ENCODE peak calls at places on chromosomes 2 and 18, in seven cellular contexts. J is HFF-Myc, Q is OCI-LY7, V is prostate gland, T is NB4, U is WERI-Rb-1, F is PC-9. M is an unnamed sample.

GRCh38 chr2:225328192-225328591 is 71.3 kb upstream of the NYAP2 start:
- DNase-seq in J (no peak), Q (no peak), V (no peak), T (no peak), U (no peak), F (peak), M (no peak)

GRCh38 chr2:230160112-230160660 is 59.6 kb downstream of the SP110 start:
- DNase-seq in J (no peak), Q (peak), V (no peak), T (peak), U (peak), F (peak), M (peak)

GRCh38 chr2:20452551-20452950 is 5.7 kb downstream of the RHOB start:
- DNase-seq in J (no peak), Q (no peak), V (no peak), T (no peak), U (peak), F (no peak), M (no peak)

GRCh38 chr18:58866261-58867232 is 1.9 kb downstream of the ZNF532 start:
- DNase-seq in J (no peak), Q (no peak), V (no peak), T (no peak), U (no peak), F (no peak), M (no peak)

GRCh38 chr2:29228276-29228675 is 113.1 kb downstream of the CLIP4 start:
- DNase-seq in J (no peak), Q (no peak), V (no peak), T (no peak), U (peak), F (no peak), M (no peak)

GRCh38 chr2:97701851-97702465 is 11.4 kb upstream of the ZAP70 start:
- DNase-seq in J (no peak), Q (no peak), V (no peak), T (peak), U (no peak), F (no peak), M (no peak)

GRCh38 chr2:190090148-190090547 is 27.6 kb upstream of the MSTN start:
- DNase-seq in J (no peak), Q (no peak), V (no peak), T (no peak), U (no peak), F (no peak), M (no peak)

GRCh38 chr2:72378737-72379346 is 231.2 kb upstream of the CYP26B1 start:
- DNase-seq in J (no peak), Q (no peak), V (no peak), T (no peak), U (no peak), F (no peak), M (no peak)

GRCh38 chr2:46331099-46331766 is 34.0 kb downstream of the EPAS1 start:
- DNase-seq in J (peak), Q (no peak), V (no peak), T (no peak), U (no peak), F (no peak), M (no peak)

GRCh38 chr2:218814540-218815243 is 16.9 kb downstream of the PRKAG3 start:
- DNase-seq in J (no peak), Q (no peak), V (no peak), T (no peak), U (no peak), F (no peak), M (no peak)

GRCh38 chr2:11996618-11997017 is 250.2 kb downstream of the LPIN1 start:
- DNase-seq in J (peak), Q (no peak), V (no peak), T (no peak), U (no peak), F (no peak), M (no peak)

GRCh38 chr2:55771612-55772011 is 78.0 kb upstream of the PNPT1 start:
- DNase-seq in J (no peak), Q (no peak), V (no peak), T (peak), U (no peak), F (no peak), M (no peak)

GRCh38 chr2:129297430-129297829 is 682.0 kb upstream of the RAB6C start:
- DNase-seq in J (no peak), Q (no peak), V (no peak), T (peak), U (no peak), F (no peak), M (no peak)

GRCh38 chr2:23452397-23452796 is 67.4 kb downstream of the KLHL29 start:
- DNase-seq in J (no peak), Q (no peak), V (no peak), T (no peak), U (no peak), F (no peak), M (no peak)

GRCh38 chr2:23453936-23454460 is 69.0 kb downstream of the KLHL29 start:
- DNase-seq in J (no peak), Q (no peak), V (no peak), T (peak), U (peak), F (no peak), M (no peak)

GRCh38 chr2:23449831-23450331 is 64.9 kb downstream of the KLHL29 start:
- DNase-seq in J (no peak), Q (no peak), V (no peak), T (no peak), U (no peak), F (no peak), M (no peak)

GRCh38 chr2:23454501-23455120 is 69.6 kb downstream of the KLHL29 start:
- DNase-seq in J (no peak), Q (no peak), V (no peak), T (peak), U (no peak), F (no peak), M (no peak)

DNA sequence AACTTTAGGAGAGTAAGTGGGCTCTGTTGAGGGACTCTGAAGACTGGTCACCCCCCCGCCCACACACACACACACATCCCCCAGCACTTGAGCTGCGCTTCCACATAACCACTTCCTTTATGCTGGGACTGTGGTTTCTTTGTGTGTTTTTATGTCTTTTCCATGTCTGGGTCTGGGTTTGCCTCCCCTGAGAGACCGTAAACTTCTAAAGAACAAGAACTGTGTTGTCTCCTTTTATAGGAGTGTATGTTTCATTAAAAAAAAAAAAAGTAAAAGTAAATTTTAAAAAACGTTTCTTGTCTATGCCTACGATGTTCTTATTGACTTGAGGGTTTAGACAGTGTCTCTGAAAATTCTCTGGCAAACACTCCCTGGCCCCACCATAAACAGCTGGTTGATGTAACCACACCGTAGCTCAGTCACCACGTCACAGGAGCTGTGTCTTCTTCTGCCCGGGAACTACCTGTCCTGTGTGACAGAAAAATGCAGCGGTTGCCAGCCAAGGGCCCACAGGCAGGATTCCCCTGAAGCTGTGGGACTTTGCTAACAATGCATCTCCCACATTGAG is 68.0 kb downstream of the KLHL29 start:
- DNase-seq in J (no peak), Q (no peak), V (peak), T (peak), U (no peak), F (no peak), M (no peak)
- H3K4me3 ChIP-seq in J (no peak), Q (no peak), V (no peak), T (no peak), U (no peak), F (no peak), M (no peak)

GRCh38 chr18:6412933-6413472 is 1.7 kb downstream of the L3MBTL4 start:
- DNase-seq in J (no peak), Q (no peak), V (no peak), T (no peak), U (no peak), F (no peak), M (no peak)

GRCh38 chr18:6414723-6415362 is at the start of gene L3MBTL4:
- DNase-seq in J (no peak), Q (no peak), V (peak), T (no peak), U (no peak), F (no peak), M (no peak)

GRCh38 chr18:6414118-6414722 is 491 bp downstream of the L3MBTL4 start:
- DNase-seq in J (no peak), Q (no peak), V (peak), T (no peak), U (no peak), F (no peak), M (no peak)

GRCh38 chr18:6411367-6411766 is 3.3 kb downstream of the L3MBTL4 start:
- DNase-seq in J (no peak), Q (no peak), V (no peak), T (no peak), U (no peak), F (no peak), M (no peak)

GRCh38 chr18:6413554-6414117 is 1.1 kb downstream of the L3MBTL4 start:
- DNase-seq in J (no peak), Q (no peak), V (no peak), T (no peak), U (no peak), F (no peak), M (no peak)
- H3K4me3 ChIP-seq in J (no peak), Q (no peak), V (peak), T (no peak), U (no peak), F (no peak), M (peak)

GRCh38 chr2:159410276-159410675 is 123.8 kb upstream of the WDSUB1 start:
- DNase-seq in J (no peak), Q (no peak), V (no peak), T (no peak), U (no peak), F (no peak), M (no peak)

GRCh38 chr2:159409116-159409800 is 122.8 kb upstream of the WDSUB1 start:
- DNase-seq in J (no peak), Q (no peak), V (no peak), T (no peak), U (no peak), F (no peak), M (no peak)

GRCh38 chr2:159411460-159411859 is 125.0 kb upstream of the WDSUB1 start:
- DNase-seq in J (no peak), Q (no peak), V (no peak), T (no peak), U (no peak), F (no peak), M (no peak)
- H3K4me3 ChIP-seq in J (no peak), Q (no peak), V (no peak), T (no peak), U (no peak), F (no peak), M (no peak)

GRCh38 chr2:239531456-239532304 is 130.9 kb upstream of the HDAC4 start:
- DNase-seq in J (no peak), Q (no peak), V (no peak), T (no peak), U (no peak), F (no peak), M (no peak)

GRCh38 chr2:239532859-239533258 is 132.0 kb upstream of the HDAC4 start:
- DNase-seq in J (no peak), Q (no peak), V (no peak), T (no peak), U (no peak), F (no peak), M (no peak)

GRCh38 chr2:239530749-239531316 is 130.0 kb upstream of the HDAC4 start:
- DNase-seq in J (no peak), Q (no peak), V (no peak), T (no peak), U (no peak), F (no peak), M (no peak)

GRCh38 chr2:239533917-239534316 is 133.1 kb upstream of the HDAC4 start:
- DNase-seq in J (no peak), Q (no peak), V (no peak), T (no peak), U (no peak), F (no peak), M (no peak)

DNA sequence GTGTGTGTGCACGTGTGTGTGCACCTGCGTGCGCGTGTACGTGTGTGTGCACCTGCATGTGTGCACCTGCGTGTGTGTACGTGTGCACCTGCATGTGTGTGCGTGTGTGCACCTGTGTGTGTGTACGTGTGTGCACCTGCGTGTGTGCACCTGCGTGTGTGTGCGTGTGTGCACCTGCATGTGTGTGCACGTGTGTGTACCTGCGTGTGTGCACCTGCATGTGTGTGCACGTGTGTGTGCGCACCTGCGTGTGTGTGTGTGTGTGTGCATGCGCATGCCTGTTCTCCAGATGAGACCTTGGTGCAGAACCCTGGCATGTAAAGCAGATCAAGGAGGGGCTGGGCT is 131.5 kb upstream of the HDAC4 start:
- DNase-seq in J (no peak), Q (no peak), V (no peak), T (no peak), U (no peak), F (no peak), M (no peak)
- H3K4me3 ChIP-seq in J (no peak), Q (no peak), V (no peak), T (no peak), U (no peak), F (no peak), M (no peak)

GRCh38 chr18:35974181-35974580 is 1.7 kb downstream of the RMP24 start:
- DNase-seq in J (no peak), Q (no peak), V (no peak), T (no peak), U (no peak), F (no peak), M (no peak)
- H3K4me3 ChIP-seq in J (peak), Q (no peak), V (no peak), T (peak), U (no peak), F (no peak), M (no peak)

DNA sequence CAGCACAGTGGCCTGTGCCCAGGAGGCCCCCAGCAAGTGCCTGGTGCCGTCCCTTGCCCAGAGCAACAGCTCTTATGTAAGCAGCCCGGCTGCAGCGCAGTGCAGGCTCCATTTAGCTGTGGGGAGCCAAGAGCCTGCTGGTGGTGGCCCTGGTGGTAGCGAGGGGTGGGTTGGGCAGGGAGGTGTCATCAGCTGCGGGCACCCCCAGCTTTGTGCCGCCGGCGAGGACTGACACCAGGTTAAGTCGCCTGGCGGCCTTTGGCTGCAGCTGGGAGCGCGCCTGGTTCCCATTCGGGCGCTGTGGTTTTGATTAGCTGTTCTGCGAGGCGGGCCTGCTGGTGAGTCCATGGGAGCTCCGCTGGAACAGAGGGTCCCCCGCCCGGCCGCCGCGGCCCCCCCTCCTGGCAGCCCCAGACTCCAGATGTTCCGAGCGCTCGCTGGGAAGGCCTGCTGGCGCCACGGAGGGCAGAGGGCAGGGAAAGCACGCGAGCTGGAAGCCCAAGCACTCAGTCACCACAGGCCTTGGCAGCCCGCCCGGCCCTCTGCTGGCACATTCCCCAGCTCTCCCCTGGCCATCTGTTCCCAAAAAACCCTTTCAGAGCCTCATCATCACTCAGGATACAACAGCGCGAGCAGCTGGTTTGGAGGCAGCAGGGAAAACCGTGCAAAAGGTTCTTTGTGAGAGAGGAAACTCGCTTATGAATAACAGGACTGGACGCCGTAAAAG is 18.4 kb downstream of the ATOH8 start:
- DNase-seq in J (peak), Q (no peak), V (peak), T (no peak), U (peak), F (peak), M (no peak)
- H3K4me3 ChIP-seq in J (peak), Q (no peak), V (no peak), T (no peak), U (no peak), F (peak), M (no peak)

GRCh38 chr2:165847001-165847400 is 53.0 kb upstream of the GALNT3 start:
- DNase-seq in J (no peak), Q (peak), V (no peak), T (peak), U (no peak), F (no peak), M (no peak)

GRCh38 chr2:165840333-165840958 is 46.4 kb upstream of the GALNT3 start:
- DNase-seq in J (no peak), Q (no peak), V (no peak), T (no peak), U (no peak), F (no peak), M (no peak)

GRCh38 chr2:165846056-165846455 is 52.0 kb upstream of the GALNT3 start:
- DNase-seq in J (no peak), Q (no peak), V (no peak), T (no peak), U (no peak), F (no peak), M (no peak)

GRCh38 chr2:165839610-165840009 is 45.6 kb upstream of the GALNT3 start:
- DNase-seq in J (no peak), Q (no peak), V (no peak), T (no peak), U (no peak), F (no peak), M (no peak)

DNA sequence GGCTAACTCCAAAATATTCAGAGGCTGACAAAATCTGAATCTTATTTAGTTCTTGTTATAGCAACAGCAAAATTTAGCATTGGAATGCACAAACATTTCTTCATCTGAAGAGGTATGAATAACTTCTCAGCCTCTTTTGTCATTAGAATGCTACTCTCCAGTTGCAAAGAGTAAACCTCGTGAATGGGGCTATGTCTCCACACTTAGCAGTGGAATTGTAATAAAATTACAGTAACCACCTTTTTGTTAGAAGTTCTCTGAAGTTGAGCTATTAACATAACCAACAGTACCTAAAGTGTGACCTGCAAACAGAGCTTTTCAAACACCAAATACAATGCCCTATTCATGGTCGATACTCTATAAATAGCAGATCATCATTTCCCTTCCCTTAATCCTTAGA is 50.2 kb upstream of the GALNT3 start:
- DNase-seq in J (no peak), Q (no peak), V (no peak), T (no peak), U (no peak), F (no peak), M (no peak)
- H3K4me3 ChIP-seq in J (no peak), Q (no peak), V (no peak), T (no peak), U (no peak), F (no peak), M (no peak)

DNA sequence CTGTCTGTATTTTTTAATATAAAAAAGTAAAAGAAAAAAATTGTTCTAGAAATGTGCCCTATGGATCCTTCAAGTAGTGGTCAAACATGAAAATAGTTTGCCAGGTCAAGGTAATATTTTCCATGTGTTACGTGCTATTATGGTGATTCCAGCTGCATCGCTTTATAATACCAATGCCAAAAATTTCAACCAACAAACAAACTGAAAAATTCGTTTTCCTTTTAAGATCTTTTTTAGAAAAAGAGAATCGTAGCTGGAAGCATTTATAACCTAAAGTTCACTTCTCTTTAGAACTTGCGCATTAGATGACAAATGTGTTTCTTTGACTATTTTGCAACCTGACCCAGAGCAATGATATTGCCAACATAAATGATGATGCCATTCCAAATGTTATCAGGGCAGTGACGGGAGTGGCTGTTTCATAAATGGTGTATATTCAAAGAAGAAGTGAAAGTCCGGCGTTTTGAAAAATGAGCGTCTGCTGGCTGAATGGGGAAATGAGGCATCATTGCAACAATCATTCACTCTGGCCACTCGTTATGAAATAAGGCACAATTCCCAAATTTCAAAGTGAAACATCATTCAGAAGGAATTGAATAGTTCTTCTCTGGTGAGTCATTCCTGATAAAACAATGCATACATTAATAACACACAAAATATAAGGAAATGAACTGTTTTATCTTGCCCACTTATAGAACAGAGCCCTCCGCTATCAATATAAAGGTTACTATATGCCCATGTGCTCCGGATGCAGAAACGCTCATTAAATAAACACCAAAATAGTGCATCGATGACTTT is 297.4 kb downstream of the TGIF1 start:
- DNase-seq in J (no peak), Q (no peak), V (no peak), T (peak), U (no peak), F (no peak), M (no peak)
- H3K4me3 ChIP-seq in J (no peak), Q (no peak), V (no peak), T (no peak), U (no peak), F (peak), M (no peak)

M was measured in GM12864.